ENCODE peak calls at places on chromosomes 4 and X, in four cellular contexts. U is GM12878, Z is K562, P is HepG2. Y is an unnamed sample.

GRCh38 chr4:151866266-151866918 is 105.6 kb upstream of the GATB start:
- DNase-seq in U (no peak), Z (no peak), P (no peak), Y (no peak)

GRCh38 chr4:118318931-118319330 is 33.9 kb downstream of the PRSS12 start:
- DNase-seq in U (no peak), Z (no peak), P (no peak), Y (no peak)

GRCh38 chr4:112857461-112857860 is 192.0 kb upstream of the ANK2 start:
- DNase-seq in U (no peak), Z (no peak), P (no peak), Y (no peak)

GRCh38 chrX:81556880-81557279 is 355.0 kb downstream of the SH3BGRL start:
- DNase-seq in U (no peak), Z (no peak), P (no peak), Y (no peak)

GRCh38 chrX:41922125-41922521 is 1.2 kb downstream of the CASK start:
- DNase-seq in U (no peak), Z (no peak), P (no peak), Y (peak)

GRCh38 chr4:141346144-141346543 is 125.4 kb downstream of the ZNF330 start:
- DNase-seq in U (no peak), Z (peak), P (peak), Y (peak)

GRCh38 chrX:120137439-120137838 is 21.0 kb upstream of the RHOXF2 start:
- DNase-seq in U (no peak), Z (no peak), P (no peak), Y (no peak)

GRCh38 chr4:140095694-140096482 is 58.1 kb downstream of the MAML3 start:
- DNase-seq in U (no peak), Z (no peak), P (no peak), Y (peak)

GRCh38 chr4:109578846-109579245 is 18.8 kb downstream of the MCUB start:
- DNase-seq in U (no peak), Z (no peak), P (no peak), Y (no peak)

GRCh38 chr4:138643827-138644226 is 371.8 kb upstream of the NOCT start:
- DNase-seq in U (no peak), Z (no peak), P (no peak), Y (no peak)

GRCh38 chr4:96056346-96056934 is 216.5 kb downstream of the PDHA2 start:
- DNase-seq in U (no peak), Z (no peak), P (no peak), Y (no peak)

GRCh38 chrX:40170830-40171512 is 73.2 kb upstream of the BCOR start:
- DNase-seq in U (no peak), Z (no peak), P (no peak), Y (no peak)

GRCh38 chr4:172995704-172996103 is 172.9 kb upstream of the GALNT7 start:
- DNase-seq in U (no peak), Z (no peak), P (no peak), Y (no peak)

GRCh38 chrX:131778269-131779218 is 234.7 kb downstream of the OR13H1 start:
- DNase-seq in U (peak), Z (no peak), P (no peak), Y (peak)

GRCh38 chr4:48799157-48799556 is 19.1 kb upstream of the FRYL start:
- DNase-seq in U (no peak), Z (no peak), P (no peak), Y (no peak)
- TF ChIP-seq RFX5 in U (no peak), Z (no peak), P (no peak), Y (no peak)

DNA sequence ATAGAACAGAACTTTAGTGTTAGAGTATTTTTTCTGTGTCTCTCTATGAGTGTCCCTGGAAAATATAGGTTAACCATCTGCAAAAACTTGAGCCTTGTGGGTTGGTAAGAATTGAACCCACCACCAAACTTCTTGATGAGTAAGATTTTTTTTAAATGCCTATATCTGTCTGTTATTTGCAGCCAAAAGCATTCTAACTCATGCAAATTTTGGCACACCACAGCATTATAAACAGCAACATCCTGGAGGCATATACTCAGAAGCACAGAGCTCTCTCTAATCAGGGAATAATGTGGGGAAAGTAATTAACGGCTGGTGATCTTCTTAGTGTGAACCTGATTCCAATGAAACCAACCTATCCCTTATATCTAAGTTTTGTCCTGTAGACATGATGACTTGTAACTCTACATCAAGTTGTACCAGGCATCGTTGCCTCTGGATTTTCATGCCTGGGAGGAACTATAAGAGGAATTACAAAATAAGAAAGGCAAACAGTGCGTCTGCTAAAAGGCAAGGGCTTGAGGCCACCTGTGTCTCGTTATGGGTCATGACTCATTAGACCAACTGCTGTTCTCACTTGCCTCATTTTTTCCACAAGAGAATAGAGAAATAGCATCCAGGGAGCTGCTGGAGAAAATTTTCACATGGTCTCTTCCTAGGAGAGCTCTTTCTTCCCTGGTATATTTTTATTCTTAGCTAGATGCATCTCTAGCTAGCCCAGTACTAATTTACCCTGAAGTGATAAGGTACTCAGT is 202.4 kb downstream of the CHIC2 start:
- DNase-seq in U (no peak), Z (no peak), P (no peak), Y (no peak)
- TF ChIP-seq FOXM1 in U (no peak), Z (no peak), P (no peak), Y (no peak)

GRCh38 chr4:108170729-108171540 is 2.2 kb upstream of the LEF1 start:
- DNase-seq in U (no peak), Z (no peak), P (no peak), Y (no peak)

GRCh38 chr4:108168672-108169562 is at the start of gene LEF1:
- DNase-seq in U (no peak), Z (peak), P (no peak), Y (peak)

GRCh38 chr4:108171541-108172230 is 3.0 kb upstream of the LEF1 start:
- DNase-seq in U (no peak), Z (no peak), P (no peak), Y (peak)

GRCh38 chr4:108168213-108168671 is 490 bp downstream of the LEF1 start:
- DNase-seq in U (no peak), Z (no peak), P (no peak), Y (no peak)

GRCh38 chr4:108169639-108170038 is 907 bp upstream of the LEF1 start:
- DNase-seq in U (no peak), Z (no peak), P (no peak), Y (no peak)
- H3K27ac ChIP-seq in U (no peak), Z (no peak), P (no peak), Y (no peak)

DNA sequence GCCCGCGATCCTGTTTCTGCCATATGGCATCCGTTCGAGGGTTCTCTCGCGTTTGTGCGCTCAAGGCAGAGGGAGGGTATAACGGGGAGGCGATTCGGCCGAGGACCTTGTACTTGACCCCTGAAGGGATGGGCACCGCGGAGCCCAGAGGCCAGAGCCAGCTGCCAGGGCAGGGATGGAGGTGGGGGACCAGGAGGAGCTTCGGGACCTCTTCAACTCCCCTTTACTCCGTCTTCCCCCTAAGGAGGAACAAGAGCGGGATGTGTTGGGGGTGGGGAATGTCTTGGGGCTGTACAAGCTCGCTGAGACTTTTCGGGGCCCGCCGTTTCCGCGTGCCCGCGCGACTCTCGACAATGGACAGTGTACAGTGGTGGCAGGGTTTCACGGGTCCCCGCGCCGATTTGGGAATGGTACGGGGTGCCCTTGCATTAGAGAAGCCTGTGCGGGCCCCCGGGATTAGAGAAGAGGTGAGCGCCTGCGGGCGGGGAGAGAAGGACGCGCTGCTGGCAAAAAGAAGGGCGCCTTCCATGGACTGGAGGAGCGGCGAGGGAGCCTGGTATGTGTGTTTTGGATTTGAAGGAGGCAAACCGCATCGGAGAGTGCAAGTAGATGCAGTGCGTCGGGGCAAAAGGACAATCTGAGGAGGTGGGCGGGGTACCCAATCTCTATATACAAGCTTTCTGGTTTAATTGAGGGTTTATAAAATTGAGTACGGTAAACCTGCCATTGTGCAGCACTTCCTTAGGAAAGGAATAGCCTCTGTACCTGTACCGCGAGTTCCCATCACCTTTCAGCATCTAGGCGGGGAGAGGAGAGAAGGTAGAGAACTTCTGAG is 841 bp downstream of the UGT8 start:
- DNase-seq in U (no peak), Z (no peak), P (no peak), Y (peak)
- TF ChIP-seq RFX5 in U (no peak), Z (no peak), P (no peak), Y (no peak)

GRCh38 chr4:165477799-165478198 is 99.0 kb downstream of the CPE start:
- DNase-seq in U (no peak), Z (no peak), P (no peak), Y (no peak)

GRCh38 chr4:165478260-165478659 is 99.5 kb downstream of the CPE start:
- DNase-seq in U (no peak), Z (no peak), P (no peak), Y (no peak)

GRCh38 chr4:165475706-165476070 is 96.9 kb downstream of the CPE start:
- DNase-seq in U (no peak), Z (no peak), P (no peak), Y (no peak)

GRCh38 chr4:165474784-165475705 is 96.2 kb downstream of the CPE start:
- DNase-seq in U (no peak), Z (no peak), P (no peak), Y (no peak)

DNA sequence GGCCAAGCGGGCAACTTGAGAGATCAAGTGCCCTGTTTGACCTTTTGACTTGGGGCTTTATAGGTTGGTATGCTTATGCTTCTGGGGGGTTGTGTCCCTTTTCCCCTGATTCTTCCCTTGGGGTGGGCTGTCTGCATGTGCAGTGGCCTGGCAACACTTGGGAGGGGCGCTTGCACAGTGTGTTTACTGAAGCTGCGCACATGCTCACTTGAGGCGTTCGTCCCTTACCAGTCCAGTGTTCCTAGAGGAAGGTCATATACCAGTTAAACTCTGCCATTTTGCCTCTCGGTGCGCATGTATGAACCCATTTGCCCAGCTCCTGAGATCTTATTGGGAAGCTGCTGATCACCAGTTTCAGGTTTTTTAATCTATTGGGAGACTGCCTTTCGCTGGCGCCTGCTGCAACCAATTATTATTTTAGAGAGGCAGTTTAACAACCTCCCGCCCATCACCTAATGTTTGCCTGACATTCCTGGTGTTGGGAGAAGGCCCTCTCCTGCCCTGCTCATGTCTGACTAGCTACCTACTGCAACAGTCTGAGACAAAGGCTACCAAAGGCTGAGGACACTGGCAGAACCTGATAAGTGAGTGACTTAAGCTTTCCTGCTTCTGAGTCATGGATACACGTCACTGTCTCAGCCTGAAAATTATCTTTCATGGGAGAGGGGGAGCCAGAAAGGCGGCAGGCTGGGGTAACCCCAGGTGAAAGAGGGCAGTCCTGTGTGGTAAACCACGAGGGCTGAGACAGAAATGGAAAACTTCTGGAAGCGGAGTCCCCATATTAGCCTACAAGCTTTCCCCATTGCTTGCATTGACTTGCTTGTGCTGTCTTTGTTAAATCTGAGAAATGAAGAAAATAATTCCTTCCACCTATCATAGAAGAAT is 97.6 kb downstream of the CPE start:
- DNase-seq in U (no peak), Z (peak), P (no peak), Y (no peak)
- TF ChIP-seq FOXM1 in U (no peak), Z (no peak), P (no peak), Y (no peak)

GRCh38 chr4:15651682-15652081 is 3.5 kb downstream of the FBXL5 start:
- DNase-seq in U (no peak), Z (no peak), P (no peak), Y (no peak)
- H3K27ac ChIP-seq in U (peak), Z (peak), P (no peak), Y (no peak)

GRCh38 chrX:139106111-139106510 is 394.6 kb upstream of the FGF13 start:
- DNase-seq in U (no peak), Z (no peak), P (no peak), Y (no peak)
- TF ChIP-seq RFX5 in U (no peak), Z (no peak), P (no peak), Y (no peak)

GRCh38 chrX:151902813-151903591 is 9.7 kb upstream of the MAGEA4 start:
- DNase-seq in U (no peak), Z (no peak), P (peak), Y (no peak)

GRCh38 chrX:151904989-151905388 is 7.7 kb upstream of the MAGEA4 start:
- DNase-seq in U (no peak), Z (no peak), P (no peak), Y (no peak)

GRCh38 chrX:151896734-151897474 is 15.8 kb upstream of the MAGEA4 start:
- DNase-seq in U (no peak), Z (no peak), P (no peak), Y (no peak)

GRCh38 chrX:151901821-151902220 is 10.9 kb upstream of the MAGEA4 start:
- DNase-seq in U (no peak), Z (no peak), P (no peak), Y (no peak)

DNA sequence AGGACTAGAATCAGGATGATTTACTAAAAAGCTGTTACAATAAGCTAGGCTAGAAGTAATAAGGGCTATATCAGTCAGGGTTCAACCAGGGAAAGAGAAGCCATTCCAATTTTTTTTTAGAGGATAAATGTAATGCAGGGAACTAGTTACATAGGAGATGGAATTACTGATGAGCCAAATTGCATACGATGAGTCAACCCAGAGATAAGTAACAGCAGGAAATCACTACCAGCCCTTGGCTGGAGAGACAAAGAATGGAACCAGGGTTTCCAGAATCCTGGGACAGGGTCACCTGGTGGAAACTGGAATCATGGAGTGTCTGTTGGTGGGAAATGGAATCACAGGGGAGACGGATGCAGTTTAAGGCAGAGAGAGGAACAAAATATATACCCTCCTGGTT is 13.1 kb upstream of the MAGEA4 start:
- DNase-seq in U (no peak), Z (no peak), P (no peak), Y (no peak)
- TF ChIP-seq FOXM1 in U (no peak), Z (no peak), P (no peak), Y (no peak)

DNA sequence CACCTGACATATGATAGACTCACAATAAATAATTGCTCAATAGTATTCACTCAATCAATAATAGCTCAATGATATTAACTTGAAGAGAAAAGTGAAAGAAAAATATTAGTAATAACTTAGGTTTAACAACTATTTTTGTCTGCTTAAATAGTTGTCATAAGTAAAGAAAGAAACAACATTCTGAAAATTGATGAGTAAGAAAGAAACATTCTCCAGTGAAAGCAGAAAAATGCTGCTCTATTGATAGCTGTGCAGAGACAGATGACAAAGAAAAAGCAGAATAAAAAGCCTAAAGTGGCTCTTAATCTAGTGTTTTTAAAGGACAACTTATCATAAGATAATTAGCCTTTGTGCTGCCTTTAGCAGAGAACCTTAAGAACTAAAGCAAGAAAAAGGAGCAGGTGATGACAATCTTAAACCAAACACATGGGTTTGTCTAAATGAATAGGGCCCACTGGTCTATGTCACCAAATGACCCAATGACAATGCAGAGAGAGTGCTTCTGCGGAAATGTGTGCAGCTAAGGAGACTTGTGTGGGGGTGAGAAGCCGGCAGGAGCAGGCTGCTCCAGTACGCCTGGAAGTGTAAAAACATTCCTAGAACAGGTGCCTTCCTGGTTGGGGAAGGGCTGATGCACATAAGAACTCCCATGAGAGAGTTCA is 13.2 kb downstream of the HS3ST1 start:
- DNase-seq in U (no peak), Z (no peak), P (no peak), Y (no peak)
- H3K27ac ChIP-seq in U (peak), Z (no peak), P (no peak), Y (no peak)